ENCODE peak calls at places on chromosomes 4 and X, in four cellular contexts. H is GM23338, U is cardiac fibroblast, X is heart right ventricle. P is an unnamed sample.

GRCh38 chr4:8558080-8558960 is 21.9 kb upstream of the GPR78 start:
- DNase-seq in U (peak), H (no peak), X (no peak), P (no peak)

GRCh38 chr4:173635395-173635794 is 105.4 kb upstream of the HAND2 start:
- DNase-seq in H (no peak), U (no peak), X (no peak), P (no peak)

GRCh38 chr4:118124977-118125376 is 90.7 kb downstream of the NDST3 start:
- DNase-seq in X (no peak), H (no peak), U (no peak), P (no peak)

GRCh38 chr4:30380404-30380998 is 339.7 kb upstream of the PCDH7 start:
- DNase-seq in U (peak), X (no peak), H (peak), P (peak)

GRCh38 chrX:135340827-135341226 is 31.5 kb downstream of the ETDC start:
- DNase-seq in H (no peak), X (no peak), U (peak), P (no peak)

GRCh38 chrX:17634542-17635207 is 102.6 kb upstream of the SCML1 start:
- DNase-seq in U (no peak), X (no peak), H (no peak), P (no peak)

GRCh38 chr4:7295201-7295916 is 103.0 kb downstream of the SORCS2 start:
- DNase-seq in U (no peak), X (peak), H (no peak), P (no peak)

GRCh38 chr4:158801066-158801465 is 32.2 kb downstream of the FNIP2 start:
- DNase-seq in H (no peak), U (no peak), X (no peak), P (no peak)

GRCh38 chrX:46912673-46913491 is 661 bp downstream of the JADE3 start:
- DNase-seq in H (peak), X (peak), U (peak), P (peak)

GRCh38 chr4:42397256-42397634 is at the start of gene SHISA3:
- DNase-seq in H (peak), X (peak), U (peak), P (peak)

GRCh38 chr4:185142911-185143595 is at the start of gene SLC25A4:
- DNase-seq in U (peak), X (peak), H (peak), P (peak)

GRCh38 chr4:176444741-176445140 is 125.0 kb downstream of the SPCS3 start:
- DNase-seq in U (peak), H (no peak), X (no peak), P (peak)

GRCh38 chr4:138445098-138445497 is 202.9 kb upstream of the SLC7A11 start:
- DNase-seq in U (peak), H (no peak), X (no peak), P (no peak)

GRCh38 chrX:95346854-95347253 is 1337.8 kb upstream of the DIAPH2 start:
- DNase-seq in H (peak), X (no peak), U (peak), P (peak)

GRCh38 chrX:54447461-54447860 is 7.3 kb downstream of the TSR2 start:
- DNase-seq in H (peak), X (no peak), U (peak), P (peak)

GRCh38 chr4:5710962-5711478 is at the start of gene EVC:
- DNase-seq in U (peak), H (peak), X (peak), P (peak)

GRCh38 chr4:35052546-35052945 is 1191.8 kb downstream of the ARAP2 start:
- DNase-seq in H (no peak), X (no peak), U (no peak), P (no peak)

GRCh38 chr4:148443550-148444295 is 1.5 kb upstream of the NR3C2 start:
- DNase-seq in U (peak), H (peak), X (peak), P (peak)

GRCh38 chrX:77527233-77528001 is 80.2 kb downstream of the FGF16 start:
- DNase-seq in U (no peak), X (peak), H (peak), P (no peak)

GRCh38 chr4:156223985-156224384 is 270.3 kb upstream of the CTSO start:
- DNase-seq in X (no peak), H (no peak), U (no peak), P (peak)

GRCh38 chr4:152956167-152956566 is 20.0 kb downstream of the FHDC1 start:
- DNase-seq in X (no peak), H (no peak), U (no peak), P (no peak)

GRCh38 chrX:119236599-119237525 is 777 bp downstream of the PGRMC1 start:
- DNase-seq in X (peak), U (peak), H (no peak), P (peak)

GRCh38 chr4:2364654-2365053 is 53.8 kb downstream of the ZFYVE28 start:
- DNase-seq in X (peak), H (no peak), U (peak), P (peak)

GRCh38 chr4:153593166-153593565 is 90.9 kb upstream of the TLR2 start:
- DNase-seq in U (peak), X (no peak), H (peak), P (no peak)

GRCh38 chr4:120557372-120557771 is 365.2 kb downstream of the PRDM5 start:
- DNase-seq in H (no peak), U (peak), X (no peak), P (peak)

GRCh38 chr4:184298255-184298654 is 80.6 kb upstream of the ENPP6 start:
- DNase-seq in H (no peak), U (no peak), X (no peak), P (no peak)

GRCh38 chr4:113106076-113106475 is 56.6 kb downstream of the ANK2 start:
- DNase-seq in X (no peak), U (peak), H (peak), P (peak)

GRCh38 chr4:55947912-55948725 is 626 bp upstream of the CEP135 start:
- DNase-seq in U (peak), H (no peak), X (no peak), P (peak)

GRCh38 chrX:29952016-29952415 is 263.3 kb upstream of the MAGEB2 start:
- DNase-seq in H (no peak), X (no peak), U (peak), P (no peak)

GRCh38 chrX:136725446-136726104 is 55.2 kb downstream of the ARHGEF6 start:
- DNase-seq in U (peak), H (no peak), X (no peak), P (peak)

GRCh38 chr4:85932371-85933305 is 427.2 kb downstream of the MAPK10 start:
- DNase-seq in H (no peak), X (peak), U (peak), P (peak)

GRCh38 chrX:145825896-145826295 is 8.3 kb downstream of the SLITRK2 start:
- DNase-seq in U (peak), X (no peak), H (peak), P (peak)

GRCh38 chr4:187475901-187476300 is 519.7 kb upstream of the ZFP42 start:
- DNase-seq in X (no peak), H (no peak), U (no peak), P (no peak)

GRCh38 chr4:64581422-64581821 is 172.2 kb upstream of the TECRL start:
- DNase-seq in U (peak), X (no peak), H (no peak), P (peak)

GRCh38 chr4:37317104-37317643 is 72.6 kb downstream of the NWD2 start:
- DNase-seq in U (no peak), X (no peak), H (peak), P (no peak)

GRCh38 chr4:3484057-3484973 is 21.2 kb downstream of the DOK7 start:
- DNase-seq in H (no peak), X (peak), U (no peak), P (peak)

GRCh38 chr4:67584496-67584895 is 26.0 kb downstream of the STAP1 start:
- DNase-seq in H (no peak), X (no peak), U (no peak), P (no peak)

GRCh38 chrX:38717871-38718270 is 83.4 kb upstream of the MID1IP1 start:
- DNase-seq in H (peak), X (no peak), U (peak), P (peak)

GRCh38 chr4:99965674-99966350 is 15.7 kb upstream of the H2AZ1 start:
- DNase-seq in U (peak), X (no peak), H (no peak), P (no peak)

GRCh38 chrX:76420237-76420636 is 7.3 kb upstream of the MAGEE1 start:
- DNase-seq in U (peak), H (no peak), X (no peak), P (no peak)
- TF ChIP-seq CTCF in U (no peak), H (peak), X (no peak), P (no peak)

GRCh38 chrX:15269618-15270521 is at the start of gene ASB9:
- DNase-seq in U (peak), X (peak), H (peak), P (peak)

GRCh38 chrX:15274946-15275345 is 5.1 kb upstream of the ASB9 start:
- DNase-seq in H (no peak), X (no peak), U (no peak), P (no peak)

GRCh38 chrX:15269120-15269519 is 763 bp downstream of the ASB9 start:
- DNase-seq in U (no peak), X (no peak), H (no peak), P (peak)
- H3K4me3 ChIP-seq in U (no peak), X (no peak), H (no peak), P (no peak)

DNA sequence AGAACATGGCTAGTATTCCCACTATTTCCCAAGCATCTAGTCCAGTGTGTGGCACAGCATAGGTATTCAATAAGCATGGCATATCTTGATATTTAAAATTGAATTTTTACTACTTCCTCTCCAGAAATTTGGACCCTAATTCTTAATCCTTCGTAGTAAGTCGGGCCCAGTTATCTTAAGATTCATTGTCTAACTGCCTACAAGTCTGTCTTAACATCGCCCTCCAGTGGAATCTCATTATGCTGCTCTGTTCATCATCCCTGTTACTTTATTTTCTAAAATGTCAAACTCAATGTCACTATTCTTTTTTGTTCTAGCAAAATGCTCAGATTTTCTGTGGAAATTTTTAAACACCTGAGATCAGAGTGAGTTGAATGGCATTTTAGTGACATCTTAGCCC is 606.2 kb downstream of the KLHL13 start:
- DNase-seq in U (no peak), X (no peak), H (peak), P (peak)
- TF ChIP-seq CTCF in U (no peak), X (no peak), H (peak), P (peak)

GRCh38 chr4:108048997-108049396 is 59.3 kb downstream of the HADH start:
- DNase-seq in H (no peak), X (no peak), U (no peak), P (no peak)
- H3K4me3 ChIP-seq in H (no peak), X (no peak), U (no peak), P (no peak)

P was measured in epithelial cell of esophagus.